ENCODE peak calls at places on chromosomes 6 and 20, in four cellular contexts. V, B, W and T are unnamed samples.

GRCh38 chr6:43097098-43097489 is 21.0 kb downstream of the PTK7 start:
- DNase-seq in V (no peak), W (no peak), B (no peak), T (no peak)

GRCh38 chr20:62063601-62063980 is 2.1 kb downstream of the TAF4 start:
- DNase-seq in W (no peak), B (no peak), V (no peak), T (no peak)

GRCh38 chr6:148367418-148368024 is 24.9 kb downstream of the SASH1 start:
- DNase-seq in W (no peak), V (no peak), B (peak), T (no peak)

GRCh38 chr6:100553243-100553642 is 88.5 kb upstream of the SIM1 start:
- DNase-seq in B (no peak), W (peak), V (no peak), T (no peak)

GRCh38 chr20:37994512-37994911 is 38.7 kb downstream of the TTI1 start:
- DNase-seq in W (peak), B (peak), V (peak), T (no peak)

GRCh38 chr20:14291502-14291901 is 45.9 kb downstream of the FLRT3 start:
- DNase-seq in W (no peak), V (no peak), B (no peak), T (no peak)

GRCh38 chr6:42627674-42628073 is 63.8 kb downstream of the UBR2 start:
- DNase-seq in V (no peak), W (no peak), B (no peak), T (no peak)

GRCh38 chr6:134063966-134064445 is 11.6 kb upstream of the SLC2A12 start:
- DNase-seq in B (peak), V (no peak), W (peak), T (peak)

GRCh38 chr20:50127587-50128519 is 14.9 kb upstream of the UBE2V1 start:
- DNase-seq in W (no peak), B (no peak), V (no peak), T (no peak)

GRCh38 chr6:21137708-21138358 is 455.7 kb upstream of the SOX4 start:
- DNase-seq in W (no peak), B (no peak), V (no peak), T (no peak)

GRCh38 chr6:25717856-25718740 is 36.4 kb upstream of the SLC17A4 start:
- DNase-seq in W (peak), V (no peak), B (peak), T (peak)

GRCh38 chr6:158154816-158155215 is 13.2 kb downstream of the SERAC1 start:
- DNase-seq in W (no peak), V (no peak), B (no peak), T (no peak)

GRCh38 chr6:1610497-1611321 is 994 bp downstream of the FOXC1 start:
- DNase-seq in W (peak), V (no peak), B (no peak), T (peak)

GRCh38 chr6:112330877-112331260 is 16.3 kb upstream of the RFPL4B start:
- DNase-seq in V (no peak), W (no peak), B (no peak), T (no peak)